ENCODE peak calls at places on chromosome 16, in nine cellular contexts. S is body of pancreas, T is upper lobe of right lung, Q is fibroblast of lung, U is neuronal stem cell, J is IMR-90, V is H7, L is right cardiac atrium, H is heart right ventricle. G is an unnamed sample.

GRCh38 chr16:21326459-21326858 is 48.4 kb upstream of the CRYM start:
- DNase-seq in S (no peak), T (no peak), Q (no peak), U (no peak), J (no peak), V (no peak), L (no peak), H (no peak), G (no peak)

GRCh38 chr16:87243383-87243964 is 73.7 kb downstream of the C16orf95 start:
- DNase-seq in S (no peak), T (no peak), Q (no peak), U (no peak), J (no peak), V (no peak), L (no peak), H (no peak), G (no peak)

GRCh38 chr16:47970291-47970931 is 185.4 kb downstream of the ABCC12 start:
- DNase-seq in S (no peak), T (no peak), Q (peak), U (peak), J (peak), V (peak), L (no peak), H (no peak), G (no peak)

GRCh38 chr16:85252014-85252413 is 139.7 kb upstream of the CIBAR2 start:
- DNase-seq in S (no peak), T (no peak), Q (no peak), U (no peak), J (no peak), V (no peak), L (no peak), H (no peak), G (no peak)

GRCh38 chr16:85137323-85138072 is 25.2 kb upstream of the CIBAR2 start:
- DNase-seq in S (peak), T (peak), Q (peak), U (no peak), J (peak), V (no peak), L (peak), H (peak), G (peak)

GRCh38 chr16:30185141-30185682 is 1.8 kb downstream of the CORO1A start:
- DNase-seq in S (peak), T (peak), Q (no peak), U (no peak), J (no peak), V (peak), L (peak), H (peak), G (no peak)

GRCh38 chr16:66509576-66509975 is 40.3 kb downstream of the TK2 start:
- DNase-seq in S (no peak), T (no peak), Q (no peak), U (no peak), J (no peak), V (no peak), L (no peak), H (no peak), G (no peak)

GRCh38 chr16:2912330-2913199 is 834 bp downstream of the FLYWCH1 start:
- DNase-seq in S (peak), T (peak), Q (peak), U (no peak), J (peak), V (peak), L (peak), H (peak), G (peak)

GRCh38 chr16:53045554-53046250 is 7.0 kb downstream of the CHD9NB start:
- DNase-seq in S (peak), T (no peak), Q (no peak), U (no peak), J (no peak), V (no peak), L (no peak), H (no peak), G (no peak)

GRCh38 chr16:78684655-78685400 is 585.4 kb downstream of the WWOX start:
- DNase-seq in S (peak), T (no peak), Q (peak), U (no peak), J (no peak), V (no peak), L (peak), H (no peak), G (no peak)

GRCh38 chr16:75567911-75568310 is 1.7 kb downstream of the GABARAPL2 start:
- DNase-seq in S (no peak), T (no peak), Q (no peak), U (no peak), J (no peak), V (no peak), L (no peak), H (no peak), G (no peak)
- H3K4me3 ChIP-seq in S (no peak), T (no peak), Q (no peak), U (peak), J (no peak), V (no peak), L (no peak), H (peak), G (no peak)

GRCh38 chr16:19883296-19883951 is 1.2 kb downstream of the GPRC5B start:
- DNase-seq in S (peak), T (no peak), Q (peak), U (no peak), J (peak), V (peak), L (peak), H (peak), G (peak)
- H3K4me3 ChIP-seq in S (peak), T (peak), Q (peak), U (peak), J (peak), V (peak), L (peak), H (peak), G (peak)

DNA sequence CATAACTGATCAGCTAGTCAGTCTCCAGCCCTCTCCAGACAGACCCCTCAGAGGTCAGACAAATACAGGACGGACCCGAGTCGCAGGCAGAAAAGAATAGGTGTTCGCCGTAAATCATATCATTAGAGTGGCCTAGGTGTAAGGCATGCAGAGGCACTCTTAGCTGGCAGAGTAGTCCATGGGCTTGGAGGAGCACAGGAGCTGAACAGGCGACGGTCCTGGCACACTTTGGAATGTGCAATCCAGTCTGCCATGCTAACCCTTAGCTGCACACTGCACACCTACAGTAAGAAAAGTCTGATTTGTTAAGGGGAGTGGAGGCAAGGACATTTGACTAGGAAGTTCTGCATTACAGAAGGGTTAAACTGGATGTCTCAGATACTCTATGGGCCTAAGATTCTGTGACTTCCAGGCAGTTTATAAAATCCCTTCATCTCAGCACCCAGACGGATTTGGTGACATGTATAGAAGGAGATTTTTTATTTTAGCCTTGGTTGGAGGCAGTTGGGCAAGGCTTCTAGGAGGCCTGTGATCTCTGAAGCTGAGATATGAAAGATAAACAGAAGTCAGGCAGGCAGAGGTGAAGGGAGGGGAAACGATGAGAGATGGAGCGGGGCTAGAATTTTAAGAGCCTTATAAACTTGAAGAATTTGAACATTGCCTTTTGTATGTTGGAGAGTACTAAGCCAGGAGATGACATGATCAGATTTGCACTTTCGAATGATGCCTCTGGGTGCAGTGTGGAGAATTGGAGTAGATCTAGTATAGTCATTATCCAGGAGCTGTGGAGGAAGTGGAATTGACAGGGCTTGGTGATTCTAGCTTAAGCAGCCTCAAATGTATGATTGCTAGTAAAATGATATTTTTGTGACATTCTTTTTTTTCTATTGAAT is 34.6 kb upstream of the SLC5A11 start:
- DNase-seq in S (no peak), T (no peak), Q (no peak), U (no peak), J (no peak), V (no peak), L (no peak), H (no peak), G (no peak)
- H3K4me3 ChIP-seq in S (no peak), T (no peak), Q (no peak), U (no peak), J (no peak), V (no peak), L (no peak), H (no peak), G (no peak)

DNA sequence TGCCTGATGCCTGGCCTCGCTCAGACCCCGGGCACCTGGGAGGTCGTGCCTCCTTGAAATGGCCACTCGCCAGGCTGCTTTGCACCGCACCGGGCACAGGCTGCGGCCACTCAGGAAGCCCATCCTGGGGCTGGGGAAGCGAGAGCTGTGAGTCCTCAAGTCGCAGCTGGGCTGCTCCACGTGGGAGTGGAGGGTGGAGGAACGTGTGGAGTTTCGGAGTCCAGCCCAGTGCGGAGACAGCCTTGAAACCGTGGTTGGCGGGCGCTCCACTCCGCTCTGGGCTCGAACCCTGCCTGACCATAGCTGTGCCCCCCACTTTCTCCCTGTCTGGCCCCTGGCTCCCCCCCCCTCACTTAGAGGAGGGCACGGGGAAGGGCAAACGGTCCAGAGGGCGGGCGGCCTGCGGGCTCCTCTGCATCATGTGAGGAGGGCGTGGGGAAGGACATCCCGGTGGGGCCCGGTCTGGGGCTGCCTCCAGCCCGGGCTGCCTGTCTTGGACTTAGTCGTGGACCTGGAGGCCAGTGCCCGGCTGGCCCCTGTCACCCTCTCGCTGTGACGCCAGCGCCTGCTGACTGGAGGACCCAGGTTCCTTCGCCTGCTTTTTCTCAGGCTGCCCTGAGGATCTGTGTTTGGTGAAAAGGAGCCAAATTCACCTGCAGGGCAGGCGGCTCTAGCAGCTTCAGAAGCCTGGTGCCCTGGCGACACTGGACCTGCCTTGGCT is 2.5 kb downstream of the UBE2I start:
- DNase-seq in S (no peak), T (no peak), Q (peak), U (no peak), J (peak), V (peak), L (no peak), H (peak), G (peak)
- H3K4me3 ChIP-seq in S (no peak), T (peak), Q (peak), U (peak), J (peak), V (no peak), L (no peak), H (peak), G (peak)

GRCh38 chr16:27088216-27088615 is 21.5 kb downstream of the C16orf82 start:
- DNase-seq in S (no peak), T (no peak), Q (no peak), U (no peak), J (no peak), V (no peak), L (no peak), H (no peak), G (no peak)
- H3K4me3 ChIP-seq in S (no peak), T (no peak), Q (no peak), U (no peak), J (no peak), V (no peak), L (no peak), H (no peak), G (no peak)

G was measured in ovary.